ENCODE peak calls at places on chromosomes 6 and 20, in four cellular contexts. K is brain microvascular endothelial cell, D is heart right ventricle, F is fibroblast of lung. W is an unnamed sample. For H3K27me3 and H3K36me3, the result is how much of the 10 kb centered on the place peaks cover.

GRCh38 chr6:150207931-150208570 is 65.2 kb downstream of the PPP1R14C start:
- DNase-seq in K (no peak), D (no peak), F (no peak), W (no peak)

GRCh38 chr6:56246544-56246940 is 838 bp downstream of the COL21A1 start:
- DNase-seq in K (no peak), D (no peak), F (no peak), W (no peak)

GRCh38 chr6:45697605-45698004 is 318.1 kb downstream of the CLIC5 start:
- DNase-seq in K (peak), D (no peak), F (peak), W (no peak)

GRCh38 chr6:11810854-11811643 is 32.4 kb upstream of the ADTRP start:
- DNase-seq in K (peak), D (no peak), F (no peak), W (no peak)

GRCh38 chr6:98547634-98548033 is 286.7 kb upstream of the POU3F2 start:
- DNase-seq in K (no peak), D (no peak), F (no peak), W (no peak)

GRCh38 chr6:106184629-106185028 is 98.5 kb downstream of the PRDM1 start:
- DNase-seq in K (no peak), D (no peak), F (no peak), W (no peak)

GRCh38 chr20:56762829-56763228 is 133.7 kb downstream of the TFAP2C start:
- DNase-seq in K (no peak), D (no peak), F (no peak), W (no peak)

GRCh38 chr6:43250992-43251373 is 7.7 kb downstream of the TTBK1 start:
- DNase-seq in K (peak), D (no peak), F (no peak), W (no peak)

DNA sequence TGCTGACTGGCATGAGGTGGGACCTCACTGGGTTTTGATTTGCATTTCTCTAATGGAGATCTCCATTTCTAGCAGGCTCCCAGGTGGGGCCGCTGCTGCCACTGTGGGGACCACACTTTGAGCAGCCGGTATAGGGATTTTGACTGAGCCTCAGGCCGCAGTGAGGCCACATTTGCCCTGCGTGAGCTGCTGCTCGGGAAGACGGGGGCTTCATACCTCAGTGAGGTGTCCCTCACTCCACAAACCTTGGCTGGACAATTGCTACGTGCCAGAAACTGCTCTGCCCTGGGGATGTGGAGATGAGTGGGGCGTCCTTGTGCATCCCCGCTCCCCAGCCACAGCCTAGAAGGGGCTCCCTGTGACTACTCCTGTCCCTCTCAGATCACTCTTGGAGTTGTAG is 134.3 kb downstream of the ANKRD60 start:
- DNase-seq in K (no peak), D (no peak), F (no peak), W (no peak)
- H3K27me3 ChIP-seq in K (under half), D (under half), F (under half), W (under half)

GRCh38 chr20:33644313-33645071 is 17.6 kb upstream of the C20orf144 start:
- DNase-seq in K (no peak), D (no peak), F (no peak), W (no peak)
- H3K36me3 ChIP-seq in K (under half), D (under half), F (under half), W (half or more)

GRCh38 chr20:39880890-39881289 is 808.1 kb downstream of the MAFB start:
- DNase-seq in K (no peak), D (no peak), F (no peak), W (no peak)
- TF ChIP-seq CTCF in K (peak), D (no peak), F (no peak), W (peak)

DNA sequence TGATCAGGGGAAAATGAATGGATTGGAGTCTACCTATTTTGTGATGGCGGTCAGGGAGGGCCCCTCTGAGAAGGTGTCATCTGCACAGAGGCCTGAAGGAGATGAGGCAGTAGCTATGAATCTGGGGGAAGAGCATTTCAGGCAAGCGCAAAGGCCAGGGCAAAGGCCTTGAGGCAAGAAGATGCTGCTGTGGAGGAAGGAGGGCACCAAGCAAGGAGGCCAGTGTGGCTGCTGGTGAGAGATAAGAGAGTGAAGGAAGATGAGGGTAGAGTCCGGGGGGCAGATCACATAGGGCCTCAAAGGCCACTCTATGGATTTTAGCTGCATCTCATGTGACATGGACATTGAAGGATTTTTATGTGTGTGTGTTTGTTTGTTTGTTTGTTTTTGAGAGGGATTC is 20.6 kb upstream of the CSNK2A1 start:
- DNase-seq in K (no peak), D (no peak), F (no peak), W (no peak)
- H3K27me3 ChIP-seq in K (under half), D (under half), F (under half), W (under half)

DNA sequence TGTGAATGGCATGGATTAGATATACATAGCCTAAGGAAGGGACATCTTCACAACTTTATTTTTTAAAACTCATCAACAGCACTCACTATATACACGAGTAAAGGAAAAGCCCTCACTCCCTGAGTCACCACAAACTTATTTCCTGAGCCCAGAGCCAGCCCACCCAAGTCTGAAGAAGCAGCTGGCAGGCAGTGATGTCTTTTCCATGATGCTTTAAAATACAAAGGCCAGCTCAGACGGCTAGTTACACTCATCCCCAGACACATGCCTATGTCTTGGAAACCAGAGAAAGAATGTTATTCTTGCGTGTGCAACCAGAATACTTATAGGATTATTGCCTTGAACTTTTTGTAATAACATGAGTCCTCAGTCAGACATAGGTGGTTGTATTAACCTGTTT is 114.4 kb downstream of the ADGRG6 start:
- DNase-seq in K (peak), D (no peak), F (peak), W (no peak)
- H3K36me3 ChIP-seq in K (under half), D (under half), F (under half), W (under half)

DNA sequence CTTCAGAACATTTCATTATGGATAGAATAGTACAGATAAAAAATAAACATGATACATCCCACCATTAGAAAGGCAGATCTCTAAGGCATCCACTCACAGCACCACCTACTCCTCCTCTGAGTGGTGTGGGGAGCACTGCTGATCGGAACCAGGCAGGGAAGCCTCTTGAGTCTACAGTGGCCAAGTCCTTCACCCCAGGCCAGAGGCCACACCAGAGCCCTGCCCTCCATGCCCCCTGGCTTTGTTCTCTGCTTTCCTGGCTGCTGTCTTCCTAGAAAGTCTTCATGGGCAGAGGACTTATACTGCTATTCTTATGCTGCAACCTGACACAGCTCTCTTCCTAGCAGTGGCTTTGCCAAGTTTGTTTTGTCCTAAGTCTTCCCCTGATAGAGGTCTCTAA is 201.8 kb upstream of the THBS2 start:
- DNase-seq in K (no peak), D (no peak), F (no peak), W (no peak)
- TF ChIP-seq CTCF in K (no peak), D (no peak), F (no peak), W (no peak)